ENCODE peak calls at places on chromosomes 16 and 17, in seven cellular contexts. I is adipocyte; V is CD8-positive, alpha-beta memory T cell; W is DMS53; P is astrocyte of the cerebellum; U is type B pancreatic cell; C is fibroblast of mammary gland. K is an unnamed sample.

GRCh38 chr16:12900599-12901203 is 697 bp upstream of the SHISA9 start:
- DNase-seq in I (no peak), V (no peak), W (no peak), P (no peak), U (no peak), C (no peak), K (no peak)

GRCh38 chr16:58024673-58025350 is 742 bp upstream of the MMP15 start:
- DNase-seq in I (peak; percentile 28), V (peak; percentile 9), W (peak; percentile 85), P (no peak), U (no peak), C (no peak), K (no peak)

GRCh38 chr17:6279659-6280058 is 155.3 kb downstream of the AIPL1 start:
- DNase-seq in I (no peak), V (no peak), W (peak; percentile 58), P (no peak), U (no peak), C (no peak), K (no peak)

GRCh38 chr17:28216032-28216431 is 103.0 kb upstream of the TMEM97 start:
- DNase-seq in I (no peak), V (no peak), W (no peak), P (no peak), U (no peak), C (no peak), K (no peak)

GRCh38 chr17:50200447-50201225 is 795 bp downstream of the COL1A1 start:
- DNase-seq in I (peak; percentile 90), V (peak; percentile 72), W (peak; percentile 92), P (peak; percentile 93), U (peak; percentile 91), C (peak; percentile 89), K (peak; percentile 78)

GRCh38 chr17:34503804-34504203 is 75.6 kb upstream of the TMEM132E start:
- DNase-seq in I (no peak), V (no peak), W (no peak), P (no peak), U (no peak), C (no peak), K (no peak)

GRCh38 chr17:80036715-80037477 is 454 bp downstream of the CCDC40 start:
- DNase-seq in I (peak; percentile 71), V (peak; percentile 27), W (peak; percentile 88), P (no peak), U (no peak), C (no peak), K (peak; percentile 35)

GRCh38 chr17:78001182-78001581 is 42.7 kb downstream of the TNRC6C start:
- DNase-seq in I (no peak), V (no peak), W (no peak), P (no peak), U (no peak), C (no peak), K (no peak)

GRCh38 chr16:1780677-1781072 is 1.7 kb downstream of the SPSB3 start:
- DNase-seq in I (no peak), V (no peak), W (no peak), P (no peak), U (no peak), C (no peak), K (no peak)

GRCh38 chr16:46688657-46689491 is at the start of gene VPS35:
- DNase-seq in I (peak; percentile 100), V (peak; percentile 100), W (peak; percentile 99), P (peak; percentile 97), U (peak; percentile 99), C (peak; percentile 98), K (peak; percentile 99)

GRCh38 chr16:49092704-49093103 is 188.9 kb downstream of the CBLN1 start:
- DNase-seq in I (no peak), V (no peak), W (no peak), P (no peak), U (no peak), C (no peak), K (no peak)

GRCh38 chr17:63029520-63029919 is 63.5 kb downstream of the TANC2 start:
- DNase-seq in I (peak; percentile 41), V (no peak), W (no peak), P (no peak), U (no peak), C (peak; percentile 30), K (no peak)

GRCh38 chr16:72099377-72099818 is 5.8 kb downstream of the DHX38 start:
- DNase-seq in I (peak; percentile 63), V (peak; percentile 25), W (peak; percentile 78), P (peak; percentile 18), U (no peak), C (peak; percentile 56), K (peak; percentile 64)

GRCh38 chr17:3993493-3994220 is 29.4 kb upstream of the ATP2A3 start:
- DNase-seq in I (no peak), V (no peak), W (no peak), P (no peak), U (no peak), C (no peak), K (no peak)

GRCh38 chr17:21689604-21690003 is 2.7 kb upstream of the KCNJ18 start:
- DNase-seq in I (peak; percentile 82), V (no peak), W (no peak), P (peak; percentile 35), U (no peak), C (peak; percentile 95), K (no peak)

GRCh38 chr16:88384222-88385111 is 1.7 kb downstream of the ZNF469 start:
- DNase-seq in I (peak; percentile 22), V (no peak), W (no peak), P (no peak), U (no peak), C (no peak), K (no peak)

GRCh38 chr17:78818932-78819331 is 21.7 kb downstream of the USP36 start:
- DNase-seq in I (no peak), V (peak; percentile 54), W (no peak), P (no peak), U (no peak), C (no peak), K (peak; percentile 56)

GRCh38 chr17:36842231-36842630 is 95.0 kb upstream of the LHX1 start:
- DNase-seq in I (no peak), V (no peak), W (no peak), P (no peak), U (no peak), C (no peak), K (no peak)

GRCh38 chr17:70357196-70357595 is 187.9 kb downstream of the KCNJ2 start:
- DNase-seq in I (no peak), V (no peak), W (peak; percentile 12), P (peak; percentile 42), U (no peak), C (no peak), K (no peak)

GRCh38 chr17:40122944-40123810 is 1.4 kb downstream of the MSL1 start:
- DNase-seq in I (peak; percentile 77), V (peak; percentile 39), W (peak; percentile 53), P (no peak), U (peak; percentile 79), C (no peak), K (peak; percentile 79)

GRCh38 chr17:44367626-44368025 is 4.0 kb upstream of the FAM171A2 start:
- DNase-seq in I (no peak), V (no peak), W (no peak), P (no peak), U (no peak), C (no peak), K (no peak)

GRCh38 chr17:78444392-78444791 is 65.9 kb downstream of the PGS1 start:
- DNase-seq in I (no peak), V (no peak), W (no peak), P (no peak), U (no peak), C (no peak), K (no peak)

GRCh38 chr17:31321481-31321880 is at the start of gene EVI2A:
- DNase-seq in I (peak; percentile 56), V (peak; percentile 73), W (no peak), P (peak; percentile 67), U (no peak), C (peak; percentile 92), K (peak; percentile 82)

GRCh38 chr17:74148901-74149596 is 54.4 kb upstream of the RPL38 start:
- DNase-seq in I (no peak), V (no peak), W (no peak), P (no peak), U (no peak), C (no peak), K (no peak)

GRCh38 chr17:4594406-4595349 is 10.3 kb downstream of the SMTNL2 start:
- DNase-seq in I (no peak), V (no peak), W (peak; percentile 47), P (no peak), U (no peak), C (no peak), K (no peak)

GRCh38 chr16:81424761-81425160 is 19.8 kb upstream of the CMIP start:
- DNase-seq in I (no peak), V (peak; percentile 17), W (peak; percentile 72), P (no peak), U (no peak), C (no peak), K (peak; percentile 46)

GRCh38 chr16:66227766-66228530 is 138.5 kb upstream of the CDH5 start:
- DNase-seq in I (no peak), V (no peak), W (no peak), P (no peak), U (no peak), C (no peak), K (no peak)

GRCh38 chr17:73765824-73766563 is 121.7 kb upstream of the SDK2 start:
- DNase-seq in I (no peak), V (no peak), W (peak; percentile 27), P (no peak), U (no peak), C (peak; percentile 19), K (no peak)

GRCh38 chr17:44354582-44355309 is 8.9 kb downstream of the FAM171A2 start:
- DNase-seq in I (no peak), V (peak; percentile 62), W (no peak), P (no peak), U (no peak), C (no peak), K (no peak)

GRCh38 chr17:8060274-8060673 is 21.4 kb downstream of the ALOX15B start:
- DNase-seq in I (peak; percentile 93), V (peak; percentile 48), W (peak; percentile 89), P (peak; percentile 56), U (peak; percentile 67), C (peak; percentile 74), K (peak; percentile 63)

GRCh38 chr17:14672830-14673229 is 371.9 kb downstream of the HS3ST3B1 start:
- DNase-seq in I (peak; percentile 69), V (no peak), W (no peak), P (peak; percentile 19), U (no peak), C (peak; percentile 87), K (no peak)

GRCh38 chr16:74660383-74660782 is 6.3 kb downstream of the RFWD3 start:
- DNase-seq in I (no peak), V (no peak), W (no peak), P (no peak), U (no peak), C (no peak), K (no peak)

GRCh38 chr17:3681057-3681456 is 12.4 kb downstream of the EMC6 start:
- DNase-seq in I (no peak), V (no peak), W (no peak), P (no peak), U (no peak), C (no peak), K (no peak)

GRCh38 chr17:21470861-21471260 is 94.7 kb downstream of the KCNJ12 start:
- DNase-seq in I (no peak), V (no peak), W (no peak), P (no peak), U (no peak), C (no peak), K (no peak)